ENCODE peak calls at places on chromosomes 5 and 9, in eight cellular contexts. D is foreskin fibroblast, E is AG04450, A is astrocyte of the spinal cord, L is colonic mucosa, G is spleen, B is Peyer's patch, X is fibroblast of the aortic adventitia. F is an unnamed sample.

GRCh38 chr9:112248722-112249121 is 73.6 kb upstream of the SUSD1 start:
- DNase-seq in D (no peak), E (no peak), A (peak; percentile 30), L (no peak), G (no peak), B (no peak), X (peak; percentile 47), F (no peak)

GRCh38 chr9:70962761-70963445 is 158.5 kb downstream of the TRPM3 start:
- DNase-seq in D (peak; percentile 27), E (no peak), A (no peak), L (no peak), G (no peak), B (no peak), X (peak; percentile 30), F (no peak)

GRCh38 chr9:82466616-82467251 is 478.2 kb downstream of the SPATA31D1 start:
- DNase-seq in D (peak; percentile 35), E (no peak), A (peak; percentile 1), L (no peak), G (no peak), B (no peak), X (peak; percentile 77), F (no peak)

GRCh38 chr9:136361047-136361756 is 2.3 kb downstream of the DNLZ start:
- DNase-seq in D (peak; percentile 70), E (peak; percentile 24), A (no peak), L (no peak), G (no peak), B (no peak), X (peak; percentile 11), F (no peak)

GRCh38 chr5:72248352-72249032 is 71.5 kb downstream of the MRPS27 start:
- DNase-seq in D (peak; percentile 94), E (no peak), A (peak; percentile 92), L (peak; percentile 57), G (no peak), B (no peak), X (peak; percentile 97), F (no peak)

GRCh38 chr5:134547579-134547978 is 22.1 kb downstream of the JADE2 start:
- DNase-seq in D (peak; percentile 94), E (peak; percentile 81), A (peak; percentile 83), L (no peak), G (no peak), B (no peak), X (peak; percentile 93), F (no peak)

GRCh38 chr5:176980818-176981217 is 25.8 kb downstream of the UIMC1 start:
- DNase-seq in D (no peak), E (no peak), A (no peak), L (no peak), G (no peak), B (no peak), X (no peak), F (no peak)

GRCh38 chr9:9341203-9341602 is 1271.6 kb downstream of the PTPRD start:
- DNase-seq in D (no peak), E (no peak), A (no peak), L (no peak), G (no peak), B (no peak), X (no peak), F (no peak)

GRCh38 chr9:91533382-91533781 is 109.8 kb upstream of the NFIL3 start:
- DNase-seq in D (no peak), E (no peak), A (no peak), L (no peak), G (no peak), B (no peak), X (no peak), F (no peak)

GRCh38 chr9:4272141-4272540 is 27.7 kb downstream of the GLIS3 start:
- DNase-seq in D (no peak), E (no peak), A (peak; percentile 49), L (no peak), G (no peak), B (no peak), X (no peak), F (no peak)

GRCh38 chr9:116726606-116727005 is 39.5 kb downstream of the TRIM32 start:
- DNase-seq in D (no peak), E (no peak), A (no peak), L (no peak), G (no peak), B (no peak), X (no peak), F (no peak)

GRCh38 chr5:176364765-176365662 is at the start of gene ARL10:
- DNase-seq in D (peak; percentile 76), E (no peak), A (peak; percentile 23), L (no peak), G (peak; percentile 89), B (peak; percentile 52), X (peak; percentile 17), F (no peak)

GRCh38 chr9:137411260-137411659 is 11.7 kb downstream of the EXD3 start:
- DNase-seq in D (no peak), E (no peak), A (no peak), L (no peak), G (no peak), B (no peak), X (no peak), F (no peak)

GRCh38 chr9:6090272-6090671 is 74.8 kb upstream of the RANBP6 start:
- DNase-seq in D (no peak), E (no peak), A (no peak), L (no peak), G (no peak), B (no peak), X (no peak), F (no peak)

GRCh38 chr9:89405832-89406231 is 87.5 kb downstream of the SECISBP2 start:
- DNase-seq in D (no peak), E (no peak), A (no peak), L (no peak), G (peak; percentile 91), B (peak; percentile 80), X (no peak), F (no peak)

GRCh38 chr9:33447404-33448158 is at the start of gene AQP3:
- DNase-seq in D (peak; percentile 70), E (no peak), A (peak; percentile 29), L (peak; percentile 73), G (peak; percentile 93), B (peak; percentile 73), X (no peak), F (no peak)

DNA sequence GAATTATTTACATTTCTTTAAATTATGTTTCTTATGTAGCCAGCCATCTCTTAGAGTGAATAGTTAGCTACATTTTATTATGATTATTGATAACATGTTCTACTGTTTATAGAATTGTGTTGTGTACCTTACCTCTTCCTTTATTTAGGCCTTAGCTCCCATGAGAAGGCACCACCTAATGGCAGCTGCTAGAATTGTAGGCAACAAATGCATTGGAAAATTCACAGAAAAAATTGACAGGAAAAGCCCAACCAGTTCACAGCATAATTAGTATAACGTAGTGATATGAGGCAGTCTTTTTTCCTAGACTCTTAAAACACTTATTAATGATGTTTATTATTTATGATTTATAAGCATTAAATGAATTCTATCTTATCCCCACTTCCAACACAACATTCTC is 175.8 kb downstream of the WDR70 start:
- DNase-seq in D (peak; percentile 37), E (no peak), A (peak; percentile 8), L (no peak), G (no peak), B (no peak), X (no peak), F (no peak)
- TF ChIP-seq CTCF in D (peak; percentile 33), E (peak; percentile 28), A (peak; percentile 38), L (peak; percentile 38), G (no peak), B (peak; percentile 55), X (peak; percentile 20), F (peak; percentile 62)

DNA sequence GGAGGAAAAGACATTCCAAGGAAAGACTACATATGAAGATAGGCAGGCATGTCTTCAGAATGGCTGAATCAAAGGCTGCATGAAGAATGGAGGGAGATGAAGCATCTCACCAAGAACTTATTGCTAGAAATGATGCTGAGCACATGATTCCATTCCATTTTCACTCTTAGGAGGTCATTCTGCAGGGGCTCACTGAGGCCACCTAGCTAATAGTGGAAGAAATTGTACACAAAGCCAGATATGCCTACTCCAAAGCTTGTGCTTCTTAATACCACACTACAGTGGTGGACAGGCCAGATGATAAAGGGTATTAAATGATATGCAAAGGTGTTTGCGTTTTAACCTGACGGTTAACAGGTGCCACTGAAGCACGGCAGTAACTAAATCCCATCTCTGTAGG is 14.7 kb downstream of the NDUFA8 start:
- DNase-seq in D (peak; percentile 36), E (no peak), A (no peak), L (no peak), G (no peak), B (no peak), X (no peak), F (no peak)
- TF ChIP-seq CTCF in D (peak; percentile 37), E (peak; percentile 45), A (peak; percentile 53), L (no peak), G (no peak), B (no peak), X (peak; percentile 38), F (peak; percentile 59)

DNA sequence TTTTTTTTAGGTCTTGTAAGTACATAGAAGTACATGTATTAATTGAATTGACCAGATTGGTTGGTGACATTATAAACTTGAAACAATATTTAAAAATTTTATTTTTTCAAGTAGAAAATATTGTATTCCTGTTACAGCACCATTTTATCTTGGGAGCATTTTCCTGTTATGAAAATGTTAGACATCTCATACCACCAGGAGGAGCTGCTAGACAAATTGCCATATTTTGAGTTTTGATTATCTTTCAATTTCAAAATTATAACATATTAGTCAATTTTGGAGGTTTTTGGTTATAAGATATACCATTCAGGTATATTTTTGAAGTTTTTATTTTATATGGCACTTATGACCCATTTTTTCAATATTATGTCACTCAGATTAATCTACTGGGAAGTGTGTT is 84.4 kb downstream of the CNTLN start:
- DNase-seq in D (peak; percentile 12), E (no peak), A (peak; percentile 6), L (no peak), G (no peak), B (no peak), X (peak; percentile 13), F (no peak)
- TF ChIP-seq CTCF in D (peak; percentile 29), E (peak; percentile 47), A (no peak), L (no peak), G (no peak), B (no peak), X (peak; percentile 34), F (peak; percentile 78)

DNA sequence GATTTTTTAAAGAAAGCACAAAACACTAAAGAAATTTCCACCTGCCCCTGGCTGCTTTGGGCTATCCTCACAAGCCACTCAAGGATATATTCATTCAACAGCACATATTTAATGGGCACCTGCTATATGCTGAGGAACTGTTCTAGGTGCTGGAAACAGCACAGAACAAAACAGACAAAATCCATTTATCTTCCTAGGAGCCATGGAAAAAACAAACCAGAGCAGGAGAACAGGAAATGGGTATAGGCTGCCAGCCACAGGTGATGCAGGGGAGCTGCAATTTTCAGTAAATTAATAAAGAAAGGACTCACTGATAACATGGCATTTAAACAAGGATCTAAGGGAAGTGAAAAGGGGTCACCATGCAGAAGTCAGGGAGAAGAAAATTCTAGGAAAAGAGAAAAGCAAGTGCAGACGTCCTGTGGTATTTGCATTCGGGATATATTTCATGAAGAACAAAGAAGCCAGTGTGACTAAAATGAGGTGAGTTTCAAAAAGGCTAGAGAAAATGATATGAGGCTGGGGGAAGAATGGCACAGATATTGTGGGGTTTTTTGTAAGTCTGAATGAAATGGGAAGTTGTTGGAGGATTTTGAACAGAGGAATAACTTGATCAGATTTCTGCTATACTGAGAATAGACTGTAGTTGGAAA is 152.2 kb downstream of the ADAMTSL1 start:
- DNase-seq in D (no peak), E (no peak), A (no peak), L (no peak), G (no peak), B (no peak), X (no peak), F (no peak)
- TF ChIP-seq CTCF in D (no peak), E (no peak), A (no peak), L (no peak), G (no peak), B (no peak), X (no peak), F (peak; percentile 8)

GRCh38 chr5:68246802-68247201 is 31.2 kb downstream of the PIK3R1 start:
- DNase-seq in D (no peak), E (no peak), A (no peak), L (no peak), G (no peak), B (no peak), X (no peak), F (no peak)
- TF ChIP-seq CTCF in D (no peak), E (peak; percentile 7), A (peak; percentile 4), L (no peak), G (no peak), B (no peak), X (no peak), F (peak; percentile 71)